ENCODE peak calls at places on chromosomes 12 and 14, in nine cellular contexts. M, W, O, X, J, E, R, L and T are unnamed samples.

GRCh38 chr12:89237763-89238162 is 114.5 kb downstream of the DUSP6 start:
- DNase-seq in J (no peak), O (no peak), L (no peak), M (no peak), W (no peak), X (no peak), E (no peak), R (no peak), T (no peak)

GRCh38 chr12:2445968-2446367 is 348.8 kb upstream of the FKBP4 start:
- DNase-seq in M (no peak), E (no peak), R (no peak), L (no peak), X (no peak), O (no peak), W (no peak), J (no peak), T (no peak)

GRCh38 chr14:106024983-106025604 is 498.7 kb downstream of the TMEM121 start:
- DNase-seq in O (no peak), X (no peak), W (no peak), M (no peak), E (peak), R (no peak), L (no peak), J (no peak), T (no peak)

GRCh38 chr12:121522962-121523361 is 57.9 kb downstream of the KDM2B start:
- DNase-seq in W (no peak), E (no peak), R (no peak), L (no peak), O (no peak), M (no peak), J (no peak), X (peak), T (no peak)

GRCh38 chr12:50088577-50089335 is 3.6 kb downstream of the SMARCD1 start:
- DNase-seq in X (peak), W (peak), J (no peak), R (no peak), M (no peak), O (peak), E (peak), L (no peak), T (peak)

GRCh38 chr12:117507547-117507946 is 146.1 kb upstream of the NOS1 start:
- DNase-seq in W (no peak), X (no peak), L (peak), R (no peak), O (no peak), M (peak), E (no peak), J (no peak), T (no peak)

GRCh38 chr14:68283378-68284123 is 464.0 kb downstream of the RAD51B start:
- DNase-seq in J (no peak), R (no peak), X (peak), O (no peak), L (no peak), W (peak), E (peak), M (no peak), T (no peak)

GRCh38 chr14:64861916-64862315 is 17.8 kb downstream of the SPTB start:
- DNase-seq in X (no peak), O (no peak), W (no peak), E (no peak), J (no peak), L (no peak), M (no peak), R (no peak), T (no peak)

GRCh38 chr14:22978873-22979671 is 3.3 kb downstream of the AJUBA start:
- DNase-seq in L (no peak), W (peak), O (peak), M (peak), E (no peak), R (no peak), X (no peak), J (no peak), T (no peak)

GRCh38 chr12:130766470-130766869 is 50.4 kb upstream of the RIMBP2 start:
- DNase-seq in L (no peak), E (no peak), W (no peak), X (no peak), M (no peak), J (no peak), R (no peak), O (no peak), T (no peak)

GRCh38 chr12:57887631-57888406 is 41.3 kb upstream of the CTDSP2 start:
- DNase-seq in W (no peak), X (no peak), M (peak), O (peak), E (no peak), L (no peak), R (no peak), J (no peak), T (no peak)

GRCh38 chr12:6280053-6280469 is 30.4 kb upstream of the PLEKHG6 start:
- DNase-seq in J (no peak), O (peak), L (no peak), M (no peak), W (peak), X (no peak), E (no peak), R (no peak), T (peak)

GRCh38 chr14:104560586-104560945 is 19.0 kb upstream of the C14orf180 start:
- DNase-seq in M (no peak), L (no peak), O (no peak), J (no peak), X (no peak), E (no peak), W (no peak), R (no peak), T (no peak)

GRCh38 chr12:44812062-44812461 is 64.1 kb downstream of the NELL2 start:
- DNase-seq in W (no peak), R (no peak), M (no peak), X (peak), E (no peak), L (no peak), J (no peak), O (peak), T (no peak)

GRCh38 chr14:99426796-99427346 is 53.8 kb downstream of the SETD3 start:
- DNase-seq in X (no peak), L (no peak), W (no peak), J (no peak), R (no peak), O (no peak), E (no peak), M (no peak), T (no peak)

GRCh38 chr12:92021665-92022033 is 124.0 kb downstream of the BTG1 start:
- DNase-seq in O (no peak), X (no peak), J (no peak), E (no peak), L (no peak), R (no peak), M (no peak), W (no peak), T (no peak)

GRCh38 chr12:124573839-124574786 is 6.7 kb upstream of the NCOR2 start:
- DNase-seq in O (no peak), L (no peak), R (no peak), J (no peak), M (no peak), W (no peak), E (no peak), X (no peak), T (no peak)

GRCh38 chr12:45615268-45615667 is 114.2 kb upstream of the ARID2 start:
- DNase-seq in E (no peak), J (no peak), O (peak), W (no peak), R (no peak), L (peak), M (no peak), X (no peak), T (peak)

GRCh38 chr12:9113296-9113986 is 2.3 kb downstream of the A2M start:
- DNase-seq in O (no peak), E (no peak), X (no peak), J (no peak), L (no peak), R (no peak), W (no peak), M (no peak), T (no peak)

GRCh38 chr12:107760207-107760816 is 625 bp downstream of the PRDM4 start:
- DNase-seq in M (no peak), W (no peak), R (no peak), E (no peak), L (no peak), X (peak), O (peak), J (peak), T (peak)

GRCh38 chr12:10067942-10068341 is 30.8 kb downstream of the CLEC1A start:
- DNase-seq in E (no peak), M (no peak), R (no peak), J (no peak), L (no peak), X (no peak), W (no peak), O (no peak), T (no peak)

GRCh38 chr14:81890020-81890419 is 356.4 kb upstream of the SEL1L start:
- DNase-seq in M (no peak), W (no peak), X (no peak), E (no peak), O (no peak), R (no peak), J (no peak), L (no peak), T (no peak)

GRCh38 chr14:98704441-98704840 is 567.6 kb downstream of the BCL11B start:
- DNase-seq in L (no peak), M (no peak), J (no peak), E (peak), X (no peak), W (no peak), O (no peak), R (no peak), T (no peak)

GRCh38 chr12:87845995-87846483 is 183.2 kb downstream of the C12orf50 start:
- DNase-seq in L (no peak), M (no peak), E (no peak), J (no peak), X (no peak), R (no peak), O (no peak), W (no peak), T (no peak)

GRCh38 chr12:32270818-32271710 is 128.3 kb upstream of the FGD4 start:
- DNase-seq in R (no peak), E (no peak), L (no peak), O (no peak), X (no peak), W (peak), M (no peak), J (no peak), T (no peak)

GRCh38 chr12:116343331-116343884 is 65.9 kb upstream of the MED13L start:
- DNase-seq in X (no peak), R (no peak), E (no peak), L (no peak), W (no peak), M (no peak), O (no peak), J (no peak), T (no peak)

GRCh38 chr12:124478985-124479645 is 88.3 kb downstream of the NCOR2 start:
- DNase-seq in X (no peak), W (no peak), L (no peak), O (no peak), M (no peak), R (no peak), E (no peak), J (no peak), T (no peak)

GRCh38 chr14:64416348-64416932 is 28.3 kb downstream of the MTHFD1 start:
- DNase-seq in R (no peak), E (no peak), J (no peak), W (no peak), L (no peak), X (no peak), O (no peak), M (no peak), T (no peak)

GRCh38 chr14:34465069-34465859 is 3.2 kb upstream of the SPTSSA start:
- DNase-seq in W (peak), E (no peak), L (no peak), O (peak), R (no peak), X (no peak), M (no peak), J (no peak), T (no peak)

GRCh38 chr12:62647586-62647985 is 181.0 kb downstream of the MON2 start:
- DNase-seq in O (no peak), E (no peak), W (no peak), R (no peak), X (no peak), J (no peak), L (no peak), M (no peak), T (no peak)

GRCh38 chr14:64218344-64219240 is 75.6 kb downstream of the ESR2 start:
- DNase-seq in O (no peak), M (no peak), X (no peak), W (no peak), L (no peak), J (no peak), R (no peak), E (no peak), T (no peak)

GRCh38 chr12:124440841-124441381 is 126.5 kb downstream of the NCOR2 start:
- DNase-seq in E (no peak), M (no peak), R (no peak), W (no peak), X (no peak), L (no peak), J (no peak), O (no peak), T (no peak)